ENCODE peak calls at places on chromosomes 11 and 22, in four cellular contexts. One of them, this sample, is unnamed.
A peak's percentile ranks its signal among the peaks of the same experiment; 100 is the strongest.

GRCh38 chr11:121881806-121882205 is 234.2 kb downstream of the BLID start:
- DNase-seq in K562: no peak
- DNase-seq in GM12878: no peak
- DNase-seq in H1: no peak
- DNase-seq in this sample: no peak

GRCh38 chr11:94740083-94740974 is 27.8 kb upstream of the AMOTL1 start:
- DNase-seq in GM12878: no peak
- DNase-seq in H1: peak; percentile 75
- DNase-seq in K562: no peak
- DNase-seq in this sample: no peak

GRCh38 chr11:91263698-91264097 is 960.9 kb upstream of the FAT3 start:
- DNase-seq in H1: no peak
- DNase-seq in K562: no peak
- DNase-seq in GM12878: no peak
- DNase-seq in this sample: no peak

GRCh38 chr22:48209473-48210271 is 1447.2 kb downstream of the TBC1D22A start:
- DNase-seq in H1: no peak
- DNase-seq in K562: no peak
- DNase-seq in GM12878: no peak
- DNase-seq in this sample: no peak

GRCh38 chr22:27801616-27802388 is at the start of gene MN1:
- DNase-seq in GM12878: no peak
- DNase-seq in H1: peak; percentile 87
- DNase-seq in K562: no peak
- DNase-seq in this sample: no peak

GRCh38 chr11:28632338-28632737 is 524.1 kb downstream of the METTL15 start:
- DNase-seq in K562: no peak
- DNase-seq in GM12878: no peak
- DNase-seq in H1: no peak
- DNase-seq in this sample: no peak

GRCh38 chr11:81005595-81005994 is 1564.8 kb upstream of the TENM4 start:
- DNase-seq in K562: no peak
- DNase-seq in H1: no peak
- DNase-seq in GM12878: no peak
- DNase-seq in this sample: no peak

GRCh38 chr11:2890466-2891241 is 5.1 kb upstream of the CDKN1C start:
- DNase-seq in H1: peak; percentile 52
- DNase-seq in K562: peak; percentile 84
- DNase-seq in GM12878: no peak
- DNase-seq in this sample: no peak

GRCh38 chr11:19935507-19935906 is 222.9 kb downstream of the NAV2 start:
- DNase-seq in K562: no peak
- DNase-seq in H1: no peak
- DNase-seq in GM12878: no peak
- DNase-seq in this sample: no peak

GRCh38 chr22:24937114-24937513 is 9.4 kb downstream of the LHFPL7 start:
- DNase-seq in GM12878: no peak
- DNase-seq in H1: no peak
- DNase-seq in K562: no peak
- DNase-seq in this sample: peak; percentile 24

GRCh38 chr11:41879186-41879738 is 419.8 kb upstream of the LRRC4C start:
- DNase-seq in K562: no peak
- DNase-seq in GM12878: no peak
- DNase-seq in H1: no peak
- DNase-seq in this sample: no peak

GRCh38 chr22:19878461-19879247 is 24.0 kb upstream of the GNB1L start:
- DNase-seq in K562: no peak
- DNase-seq in H1: peak; percentile 40
- DNase-seq in GM12878: no peak
- DNase-seq in this sample: no peak

GRCh38 chr22:27372969-27373670 is 428.4 kb downstream of the MN1 start:
- DNase-seq in H1: peak; percentile 88
- DNase-seq in GM12878: no peak
- DNase-seq in K562: no peak
- DNase-seq in this sample: peak; percentile 81

GRCh38 chr11:133900176-133901105 is 55.1 kb upstream of the SPATA19 start:
- DNase-seq in H1: peak; percentile 30
- DNase-seq in GM12878: no peak
- DNase-seq in K562: no peak
- DNase-seq in this sample: no peak

GRCh38 chr11:70244698-70245097 is 25.8 kb upstream of the PPFIA1 start:
- DNase-seq in GM12878: no peak
- DNase-seq in H1: no peak
- DNase-seq in K562: no peak
- DNase-seq in this sample: no peak

GRCh38 chr22:50199836-50200332 is 927 bp upstream of the SELENOO start:
- DNase-seq in GM12878: no peak
- DNase-seq in H1: peak; percentile 79
- DNase-seq in K562: no peak
- DNase-seq in this sample: no peak
- TF ChIP-seq HDAC6 in GM12878: no peak
- TF ChIP-seq HDAC6 in H1: no peak
- TF ChIP-seq HDAC6 in K562: no peak
- TF ChIP-seq HDAC6 in this sample: no peak

GRCh38 chr11:82750643-82751139 is 17.0 kb upstream of the FAM181B start:
- DNase-seq in H1: no peak
- DNase-seq in GM12878: no peak
- DNase-seq in K562: no peak
- DNase-seq in this sample: no peak
- H3K4me2 ChIP-seq in H1: no peak overlapping the region
- H3K4me2 ChIP-seq in GM12878: no peak overlapping the region
- H3K4me2 ChIP-seq in K562: no peak overlapping the region
- H3K4me2 ChIP-seq in this sample: no peak overlapping the region

GRCh38 chr11:7599209-7599608 is 74.1 kb downstream of the CYB5R2 start:
- DNase-seq in K562: no peak
- DNase-seq in H1: no peak
- DNase-seq in GM12878: no peak
- DNase-seq in this sample: no peak
- TF ChIP-seq HDAC6 in K562: no peak
- TF ChIP-seq HDAC6 in H1: no peak
- TF ChIP-seq HDAC6 in GM12878: no peak
- TF ChIP-seq HDAC6 in this sample: no peak

GRCh38 chr11:104164028-104164520 is at the start of gene PDGFD:
- DNase-seq in GM12878: no peak
- DNase-seq in K562: no peak
- DNase-seq in H1: peak; percentile 85
- DNase-seq in this sample: peak; percentile 54
- H3K4me2 ChIP-seq in GM12878: peak within 1 kb of the TSS; percentile 50
- H3K4me2 ChIP-seq in K562: no peak within 1 kb of the TSS
- H3K4me2 ChIP-seq in H1: peak within 1 kb of the TSS; percentile 91
- H3K4me2 ChIP-seq in this sample: peak within 1 kb of the TSS; percentile 74

GRCh38 chr11:108693852-108694251 is 29.0 kb downstream of the DDX10 start:
- DNase-seq in GM12878: no peak
- DNase-seq in H1: no peak
- DNase-seq in K562: no peak
- DNase-seq in this sample: no peak
- TF ChIP-seq HDAC6 in GM12878: no peak
- TF ChIP-seq HDAC6 in H1: no peak
- TF ChIP-seq HDAC6 in K562: no peak
- TF ChIP-seq HDAC6 in this sample: no peak

GRCh38 chr11:128450882-128451647 is 136.3 kb downstream of the ETS1 start:
- DNase-seq in GM12878: no peak
- DNase-seq in H1: no peak
- DNase-seq in K562: no peak
- DNase-seq in this sample: no peak

GRCh38 chr11:128451651-128452470 is 135.5 kb downstream of the ETS1 start:
- DNase-seq in K562: no peak
- DNase-seq in GM12878: no peak
- DNase-seq in H1: no peak
- DNase-seq in this sample: peak; percentile 82

GRCh38 chr11:128448981-128449713 is 138.2 kb downstream of the ETS1 start:
- DNase-seq in GM12878: no peak
- DNase-seq in H1: no peak
- DNase-seq in K562: no peak
- DNase-seq in this sample: no peak

GRCh38 chr11:128447233-128447632 is 140.1 kb downstream of the ETS1 start:
- DNase-seq in K562: no peak
- DNase-seq in H1: no peak
- DNase-seq in GM12878: no peak
- DNase-seq in this sample: no peak

GRCh38 chr11:128448487-128448886 is 138.9 kb downstream of the ETS1 start:
- DNase-seq in H1: no peak
- DNase-seq in GM12878: no peak
- DNase-seq in K562: no peak
- DNase-seq in this sample: peak; percentile 89
- H3K4me2 ChIP-seq in H1: no peak overlapping the region
- H3K4me2 ChIP-seq in GM12878: no peak overlapping the region
- H3K4me2 ChIP-seq in K562: no peak overlapping the region
- H3K4me2 ChIP-seq in this sample: peak overlapping the region; percentile 64

GRCh38 chr11:74437441-74437840 is 29.9 kb downstream of the KCNE3 start:
- DNase-seq in H1: no peak
- DNase-seq in K562: no peak
- DNase-seq in GM12878: no peak
- DNase-seq in this sample: no peak
- TF ChIP-seq HDAC6 in H1: no peak
- TF ChIP-seq HDAC6 in K562: no peak
- TF ChIP-seq HDAC6 in GM12878: no peak
- TF ChIP-seq HDAC6 in this sample: no peak

DNA sequence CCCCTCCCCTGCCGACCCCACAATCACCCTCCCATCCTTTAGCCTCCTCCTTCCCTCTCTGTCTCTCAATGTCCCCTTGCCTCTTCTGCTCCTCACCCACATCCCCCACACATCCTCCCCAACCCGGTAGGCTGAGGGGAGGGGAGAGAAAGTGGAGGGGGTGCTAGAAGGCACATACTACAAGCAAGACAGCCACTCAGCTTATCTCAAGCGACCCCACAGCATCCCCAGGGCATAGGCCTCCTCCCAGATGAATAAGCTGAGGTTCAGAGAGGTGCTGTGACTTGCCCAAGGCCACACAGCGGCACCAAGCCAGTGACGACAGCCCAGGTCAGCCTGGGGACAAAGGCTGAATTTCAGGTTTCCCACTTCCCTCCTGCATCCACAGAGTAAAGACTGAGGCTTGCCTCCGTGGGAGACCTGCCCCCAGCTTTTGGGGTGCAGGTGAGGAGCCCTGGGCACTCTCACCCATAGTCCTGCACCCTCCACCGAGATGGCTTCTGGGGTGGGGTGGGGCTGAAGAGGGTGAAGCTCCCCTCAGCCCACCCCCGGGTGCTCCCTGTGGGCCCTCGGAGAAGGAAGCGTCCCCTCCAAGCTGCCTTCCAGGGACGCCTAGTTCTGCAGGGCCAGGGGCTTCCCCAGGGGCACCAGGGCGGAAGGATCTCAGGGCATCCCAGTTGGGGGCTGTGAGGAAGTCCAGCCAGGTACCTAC is 511 bp downstream of the RAC2 start:
- DNase-seq in K562: no peak
- DNase-seq in GM12878: no peak
- DNase-seq in H1: no peak
- DNase-seq in this sample: no peak
- H3K4me2 ChIP-seq in K562: peak overlapping the region; percentile 92
- H3K4me2 ChIP-seq in GM12878: peak overlapping the region; percentile 73
- H3K4me2 ChIP-seq in H1: peak overlapping the region; percentile 60
- H3K4me2 ChIP-seq in this sample: no peak overlapping the region

GRCh38 chr11:26285593-26285992 is 46.3 kb upstream of the ANO3 start:
- DNase-seq in K562: peak; percentile 7
- DNase-seq in GM12878: no peak
- DNase-seq in H1: no peak
- DNase-seq in this sample: no peak

GRCh38 chr11:26283852-26284421 is 48.0 kb upstream of the ANO3 start:
- DNase-seq in H1: no peak
- DNase-seq in K562: no peak
- DNase-seq in GM12878: no peak
- DNase-seq in this sample: no peak

GRCh38 chr11:26287067-26287518 is 44.8 kb upstream of the ANO3 start:
- DNase-seq in H1: no peak
- DNase-seq in GM12878: no peak
- DNase-seq in K562: no peak
- DNase-seq in this sample: no peak

GRCh38 chr11:26286472-26287066 is 45.4 kb upstream of the ANO3 start:
- DNase-seq in K562: no peak
- DNase-seq in H1: no peak
- DNase-seq in GM12878: no peak
- DNase-seq in this sample: peak; percentile 2
- TF ChIP-seq HDAC6 in K562: no peak
- TF ChIP-seq HDAC6 in H1: no peak
- TF ChIP-seq HDAC6 in GM12878: no peak
- TF ChIP-seq HDAC6 in this sample: no peak

This sample was measured in HepG2.